ENCODE peak calls at places on chromosomes 1 and 21, in four cellular contexts. V is IMR-90, O is H1, Y is uterus. Z is an unnamed sample.

GRCh38 chr1:151013518-151013917 is 5.3 kb downstream of the PRUNE1 start:
- DNase-seq in V (peak; percentile 63), O (no peak), Y (no peak), Z (peak; percentile 60)

GRCh38 chr1:209483691-209484090 is 99.8 kb upstream of the CAMK1G start:
- DNase-seq in V (no peak), O (no peak), Y (no peak), Z (no peak)

GRCh38 chr1:206742702-206743383 is 27.7 kb upstream of the IL19 start:
- DNase-seq in V (no peak), O (no peak), Y (no peak), Z (no peak)

GRCh38 chr1:197356723-197357533 is 88.9 kb downstream of the CRB1 start:
- DNase-seq in V (peak; percentile 58), O (no peak), Y (no peak), Z (peak; percentile 24)

GRCh38 chr21:38817371-38818335 is 11.9 kb downstream of the ETS2 start:
- DNase-seq in V (peak; percentile 79), O (no peak), Y (no peak), Z (no peak)

GRCh38 chr1:15684042-15684461 is at the start of gene PLEKHM2:
- DNase-seq in V (peak; percentile 35), O (no peak), Y (peak; percentile 45), Z (peak; percentile 46)

GRCh38 chr1:52706136-52706670 is 8.1 kb upstream of the COA7 start:
- DNase-seq in V (no peak), O (no peak), Y (no peak), Z (no peak)

GRCh38 chr21:34771512-34772028 is 102.8 kb downstream of the CLIC6 start:
- DNase-seq in V (peak; percentile 81), O (peak; percentile 3), Y (no peak), Z (no peak)

GRCh38 chr1:226838456-226838855 is 32.0 kb upstream of the PSEN2 start:
- DNase-seq in V (no peak), O (no peak), Y (no peak), Z (no peak)

GRCh38 chr1:182681516-182681915 is 2.9 kb downstream of the RGS8 start:
- DNase-seq in V (no peak), O (no peak), Y (no peak), Z (no peak)

GRCh38 chr1:181094813-181095212 is 6.3 kb downstream of the IER5 start:
- DNase-seq in V (peak; percentile 91), O (no peak), Y (peak; percentile 66), Z (peak; percentile 23)

GRCh38 chr1:237562247-237562823 is 328.4 kb downstream of the ZP4 start:
- DNase-seq in V (peak; percentile 69), O (no peak), Y (no peak), Z (no peak)

GRCh38 chr1:204213668-204214662 is at the start of gene GOLT1A:
- DNase-seq in V (peak; percentile 87), O (peak; percentile 98), Y (peak; percentile 61), Z (peak; percentile 68)

GRCh38 chr1:205812271-205812877 is 624 bp downstream of the SLC41A1 start:
- DNase-seq in V (peak; percentile 13), O (peak; percentile 73), Y (peak; percentile 44), Z (no peak)

GRCh38 chr1:12524266-12524665 is 93.7 kb downstream of the DHRS3 start:
- DNase-seq in V (no peak), O (no peak), Y (no peak), Z (no peak)

GRCh38 chr1:12516741-12517140 is 101.3 kb downstream of the DHRS3 start:
- DNase-seq in V (no peak), O (no peak), Y (no peak), Z (no peak)

GRCh38 chr1:12518956-12519707 is 98.9 kb downstream of the DHRS3 start:
- DNase-seq in V (peak; percentile 63), O (no peak), Y (peak; percentile 84), Z (no peak)

GRCh38 chr1:12521096-12521495 is 96.9 kb downstream of the DHRS3 start:
- DNase-seq in V (no peak), O (no peak), Y (no peak), Z (no peak)

DNA sequence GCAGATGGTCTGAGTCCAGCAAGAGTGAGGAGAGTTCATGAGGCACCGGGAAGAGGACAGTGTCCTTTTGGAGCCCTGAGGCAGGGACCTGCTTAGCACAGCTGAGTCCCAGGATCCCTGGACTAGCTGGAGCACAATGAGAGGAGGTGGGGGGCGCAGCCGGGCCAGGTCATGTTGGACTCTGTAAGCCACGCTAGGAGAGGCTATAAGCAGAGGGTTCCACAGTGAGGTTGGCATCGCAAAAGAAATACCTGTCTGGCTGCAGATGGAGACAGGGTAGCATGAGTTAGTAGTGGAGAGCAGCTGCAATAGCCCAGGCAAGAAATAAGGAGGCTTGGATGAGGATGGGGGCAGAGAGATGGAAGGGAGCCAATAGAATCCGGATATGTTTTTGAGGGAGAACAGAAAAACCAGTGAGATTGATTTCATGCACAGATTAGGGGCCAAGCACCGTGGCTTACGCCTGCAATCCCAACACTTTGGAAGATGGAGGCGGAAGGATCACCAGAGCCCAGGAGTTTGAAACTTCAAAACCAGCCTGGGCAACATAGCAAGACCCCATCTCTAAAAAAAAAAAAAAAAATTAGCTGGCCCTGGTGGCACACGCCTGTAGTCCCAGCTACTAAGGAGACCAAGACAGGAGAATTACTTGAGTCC is 98.2 kb downstream of the DHRS3 start:
- DNase-seq in V (no peak), O (no peak), Y (no peak), Z (no peak)
- H3K4me3 ChIP-seq in V (no peak overlapping the region), O (no peak overlapping the region), Y (no peak overlapping the region), Z (no peak overlapping the region)

GRCh38 chr1:172136925-172137324 is 283.6 kb upstream of the C1orf105 start:
- DNase-seq in V (no peak), O (no peak), Y (no peak), Z (no peak)
- H3K27ac ChIP-seq in V (peak overlapping the region; percentile 85), O (no peak overlapping the region), Y (peak overlapping the region; percentile 91), Z (no peak overlapping the region)

GRCh38 chr1:152394151-152394550 is 19.9 kb downstream of the CRNN start:
- DNase-seq in V (no peak), O (no peak), Y (no peak), Z (no peak)

GRCh38 chr1:152392909-152393308 is 21.2 kb downstream of the CRNN start:
- DNase-seq in V (no peak), O (no peak), Y (no peak), Z (no peak)

GRCh38 chr1:152398812-152399698 is 15.0 kb downstream of the CRNN start:
- DNase-seq in V (no peak), O (no peak), Y (no peak), Z (no peak)

DNA sequence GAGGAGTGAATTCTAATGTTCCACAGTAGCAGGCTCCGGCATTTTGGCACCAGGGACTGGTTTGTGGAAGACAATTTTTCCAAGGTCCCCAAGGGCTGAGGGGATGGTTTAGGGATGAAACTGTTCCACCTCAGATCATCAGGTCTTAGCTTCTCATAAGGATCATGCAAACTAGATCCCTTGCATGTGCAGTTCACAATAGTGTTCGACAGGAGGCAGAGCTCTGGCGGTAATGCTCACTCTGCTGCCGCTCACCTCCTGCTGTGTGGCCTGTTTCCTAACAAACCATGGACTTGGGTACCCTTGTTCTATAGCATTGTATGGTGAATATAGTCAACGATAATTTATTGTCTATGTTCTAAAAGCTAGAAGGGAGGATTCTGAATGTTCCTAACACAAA is 16.6 kb downstream of the CRNN start:
- DNase-seq in V (no peak), O (no peak), Y (no peak), Z (no peak)
- H3K9me3 ChIP-seq in V (no peaks in the 10 kb centered on the region), O (peaks cover 58% of the 10 kb centered on the region), Y (no peaks in the 10 kb centered on the region), Z (no peaks in the 10 kb centered on the region)

GRCh38 chr1:31549807-31550620 is 26.3 kb upstream of the TINAGL1 start:
- DNase-seq in V (no peak), O (no peak), Y (no peak), Z (no peak)
- H3K4me3 ChIP-seq in V (no peak overlapping the region), O (peak overlapping the region; percentile 79), Y (no peak overlapping the region), Z (no peak overlapping the region)

GRCh38 chr1:170665625-170666024 is 1.7 kb downstream of the PRRX1 start:
- DNase-seq in V (no peak), O (peak; percentile 51), Y (peak; percentile 49), Z (no peak)
- H3K27ac ChIP-seq in V (peak overlapping the region; percentile 53), O (no peak overlapping the region), Y (peak overlapping the region; percentile 99), Z (peak overlapping the region; percentile 70)

DNA sequence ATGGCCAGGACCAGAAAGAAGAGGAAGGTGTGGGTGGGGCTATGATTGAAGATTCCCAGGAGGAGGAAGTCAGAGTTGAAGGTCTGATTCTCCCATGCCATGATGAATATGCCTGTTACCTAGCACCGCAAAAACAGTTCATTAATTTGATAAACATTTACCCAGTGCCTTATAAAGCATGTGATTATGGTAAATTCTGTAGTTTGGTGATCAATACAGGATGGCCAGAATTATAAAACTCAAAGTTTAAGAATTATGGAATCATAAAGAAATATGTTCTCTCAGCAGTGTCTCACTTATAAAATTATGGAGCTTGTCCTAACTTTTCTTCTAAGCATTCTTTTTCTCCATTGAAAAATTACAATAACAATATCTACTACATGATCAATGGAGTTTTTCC is at the start of gene OR2M7:
- DNase-seq in V (no peak), O (no peak), Y (no peak), Z (no peak)
- H3K9me3 ChIP-seq in V (peaks cover 2% of the 10 kb centered on the region), O (peaks cover 32% of the 10 kb centered on the region), Y (no peaks in the 10 kb centered on the region), Z (no peaks in the 10 kb centered on the region)

Z was measured in adrenal gland.